ENCODE peak calls at places on chromosome 18, in four cellular contexts. X, H, Q and G are unnamed samples.

GRCh38 chr18:60675801-60676200 is 303.2 kb upstream of the MC4R start:
- DNase-seq in X (no peak), Q (no peak), H (no peak), G (no peak)

GRCh38 chr18:61350578-61350977 is 17.3 kb downstream of the CDH20 start:
- DNase-seq in H (peak), X (no peak), Q (no peak), G (no peak)

GRCh38 chr18:48004577-48004976 is 74.1 kb upstream of the SMAD2 start:
- DNase-seq in X (no peak), Q (no peak), H (no peak), G (no peak)

GRCh38 chr18:78994977-78995582 is 15.5 kb downstream of the SALL3 start:
- DNase-seq in X (no peak), Q (no peak), H (no peak), G (no peak)

GRCh38 chr18:59038295-59039039 is 101.2 kb upstream of the SEC11C start:
- DNase-seq in H (no peak), X (no peak), Q (no peak), G (no peak)

GRCh38 chr18:79950440-79951341 is 762 bp downstream of the SLC66A2 start:
- DNase-seq in H (peak), Q (no peak), X (no peak), G (peak)

GRCh38 chr18:35979112-35979511 is 6.6 kb downstream of the RMP24 start:
- DNase-seq in H (no peak), Q (no peak), X (no peak), G (no peak)

GRCh38 chr18:22800551-22800951 is 132.6 kb upstream of the RBBP8 start:
- DNase-seq in Q (no peak), H (peak), X (no peak), G (no peak)

GRCh38 chr18:13245481-13246000 is 27.0 kb downstream of the LDLRAD4 start:
- DNase-seq in Q (no peak), H (no peak), X (no peak), G (no peak)

GRCh38 chr18:78799382-78800089 is 180.1 kb upstream of the SALL3 start:
- DNase-seq in X (no peak), H (no peak), Q (no peak), G (no peak)

GRCh38 chr18:45441110-45441842 is 174.0 kb upstream of the SLC14A2 start:
- DNase-seq in Q (no peak), H (peak), X (no peak), G (no peak)

GRCh38 chr18:34222396-34223163 is 2.1 kb downstream of the NOL4 start:
- DNase-seq in Q (peak), H (peak), X (no peak), G (peak)

GRCh38 chr18:34707670-34708069 is 2.4 kb upstream of the DTNA start:
- DNase-seq in Q (peak), H (peak), X (peak), G (peak)

GRCh38 chr18:49371786-49372185 is 88.7 kb downstream of the DYM start:
- DNase-seq in Q (no peak), H (no peak), X (no peak), G (no peak)

GRCh38 chr18:59024829-59025228 is 114.9 kb upstream of the SEC11C start:
- DNase-seq in H (peak), Q (no peak), X (no peak), G (peak)

GRCh38 chr18:12597775-12598174 is 60.1 kb downstream of the SPIRE1 start:
- DNase-seq in H (peak), X (peak), Q (no peak), G (peak)

GRCh38 chr18:26579941-26580618 is 31.7 kb upstream of the KCTD1 start:
- DNase-seq in Q (no peak), X (no peak), H (no peak), G (peak)

GRCh38 chr18:62329676-62330454 is 4.8 kb downstream of the TNFRSF11A start:
- DNase-seq in H (peak), Q (no peak), X (no peak), G (peak)

GRCh38 chr18:11498821-11499220 is 110.6 kb upstream of the SLC35G4 start:
- DNase-seq in H (peak), X (no peak), Q (no peak), G (no peak)

GRCh38 chr18:61954347-61954746 is 61.5 kb upstream of the RNF152 start:
- DNase-seq in X (no peak), H (no peak), Q (no peak), G (peak)

GRCh38 chr18:57475903-57476302 is 40.7 kb downstream of the ONECUT2 start:
- DNase-seq in H (no peak), X (no peak), Q (peak), G (no peak)

GRCh38 chr18:8471373-8471772 is 137.9 kb upstream of the RAB12 start:
- DNase-seq in X (no peak), H (no peak), Q (no peak), G (peak)